ENCODE peak calls at places on chromosomes 7 and 10, in five cellular contexts. One of them, this sample, is unnamed.

GRCh38 chr7:30459591-30460245 is 18.9 kb downstream of the NOD1 start:
- DNase-seq in GM23338: no peak
- DNase-seq in RWPE1: peak
- DNase-seq in pancreas: no peak
- DNase-seq in uterus: peak
- DNase-seq in this sample: no peak

GRCh38 chr7:92768501-92769360 is 67.6 kb downstream of the CDK6 start:
- DNase-seq in uterus: no peak
- DNase-seq in pancreas: no peak
- DNase-seq in GM23338: peak
- DNase-seq in RWPE1: no peak
- DNase-seq in this sample: no peak

GRCh38 chr7:11648980-11649379 is 183.0 kb downstream of the THSD7A start:
- DNase-seq in RWPE1: no peak
- DNase-seq in pancreas: no peak
- DNase-seq in uterus: no peak
- DNase-seq in GM23338: no peak
- DNase-seq in this sample: no peak

GRCh38 chr10:59257224-59257623 is 80.8 kb downstream of the PHYHIPL start:
- DNase-seq in RWPE1: no peak
- DNase-seq in uterus: no peak
- DNase-seq in pancreas: no peak
- DNase-seq in GM23338: no peak
- DNase-seq in this sample: no peak

GRCh38 chr7:74267756-74268565 is 13.8 kb upstream of the RFC2 start:
- DNase-seq in RWPE1: no peak
- DNase-seq in uterus: no peak
- DNase-seq in GM23338: no peak
- DNase-seq in pancreas: no peak
- DNase-seq in this sample: no peak

GRCh38 chr7:43808410-43808809 is 49.9 kb downstream of the BLVRA start:
- DNase-seq in uterus: no peak
- DNase-seq in pancreas: no peak
- DNase-seq in GM23338: no peak
- DNase-seq in RWPE1: no peak
- DNase-seq in this sample: no peak

GRCh38 chr10:61899997-61900828 is 1.3 kb upstream of the ARID5B start:
- DNase-seq in pancreas: no peak
- DNase-seq in RWPE1: peak
- DNase-seq in GM23338: peak
- DNase-seq in uterus: peak
- DNase-seq in this sample: peak

GRCh38 chr10:132429281-132430230 is 32.6 kb downstream of the PWWP2B start:
- DNase-seq in pancreas: no peak
- DNase-seq in RWPE1: no peak
- DNase-seq in GM23338: no peak
- DNase-seq in uterus: no peak
- DNase-seq in this sample: no peak

GRCh38 chr7:93146036-93146435 is 2.1 kb downstream of the SAMD9L start:
- DNase-seq in pancreas: no peak
- DNase-seq in RWPE1: no peak
- DNase-seq in GM23338: peak
- DNase-seq in uterus: no peak
- DNase-seq in this sample: no peak

GRCh38 chr10:132837905-132838304 is 52.0 kb upstream of the NKX6-2 start:
- DNase-seq in GM23338: no peak
- DNase-seq in uterus: no peak
- DNase-seq in pancreas: peak
- DNase-seq in RWPE1: no peak
- DNase-seq in this sample: no peak

GRCh38 chr10:130136214-130137076 is at the start of gene GLRX3:
- DNase-seq in RWPE1: peak
- DNase-seq in pancreas: peak
- DNase-seq in GM23338: peak
- DNase-seq in uterus: peak
- DNase-seq in this sample: peak

GRCh38 chr10:126235091-126235978 is 152.9 kb downstream of the ADAM12 start:
- DNase-seq in GM23338: no peak
- DNase-seq in pancreas: no peak
- DNase-seq in RWPE1: no peak
- DNase-seq in uterus: no peak
- DNase-seq in this sample: no peak

GRCh38 chr10:79025113-79025832 is 43.5 kb upstream of the ZMIZ1 start:
- DNase-seq in RWPE1: no peak
- DNase-seq in GM23338: no peak
- DNase-seq in pancreas: peak
- DNase-seq in uterus: no peak
- DNase-seq in this sample: no peak

GRCh38 chr7:98186452-98187137 is 24.6 kb upstream of the BHLHA15 start:
- DNase-seq in RWPE1: no peak
- DNase-seq in GM23338: no peak
- DNase-seq in uterus: no peak
- DNase-seq in pancreas: no peak
- DNase-seq in this sample: no peak

GRCh38 chr7:79340212-79340611 is 113.3 kb downstream of the MAGI2 start:
- DNase-seq in RWPE1: no peak
- DNase-seq in pancreas: no peak
- DNase-seq in GM23338: no peak
- DNase-seq in uterus: no peak
- DNase-seq in this sample: no peak

GRCh38 chr7:25672476-25672875 is 444.2 kb upstream of the NPVF start:
- DNase-seq in uterus: no peak
- DNase-seq in pancreas: no peak
- DNase-seq in RWPE1: no peak
- DNase-seq in GM23338: no peak
- DNase-seq in this sample: no peak

GRCh38 chr7:140625908-140626868 is 14.4 kb downstream of the DENND2A start:
- DNase-seq in GM23338: peak
- DNase-seq in RWPE1: peak
- DNase-seq in uterus: peak
- DNase-seq in pancreas: peak
- DNase-seq in this sample: no peak

GRCh38 chr10:89783406-89783805 is 82.0 kb downstream of the KIF20B start:
- DNase-seq in RWPE1: no peak
- DNase-seq in GM23338: no peak
- DNase-seq in uterus: no peak
- DNase-seq in pancreas: no peak
- DNase-seq in this sample: no peak

GRCh38 chr10:44035474-44036197 is 349.3 kb downstream of the CXCL12 start:
- DNase-seq in RWPE1: no peak
- DNase-seq in GM23338: no peak
- DNase-seq in pancreas: no peak
- DNase-seq in uterus: no peak
- DNase-seq in this sample: no peak

GRCh38 chr7:114933665-114934064 is 11.8 kb downstream of the MDFIC start:
- DNase-seq in pancreas: no peak
- DNase-seq in uterus: no peak
- DNase-seq in GM23338: no peak
- DNase-seq in RWPE1: no peak
- DNase-seq in this sample: no peak

GRCh38 chr7:111486472-111487142 is 75.7 kb downstream of the IMMP2L start:
- DNase-seq in uterus: no peak
- DNase-seq in pancreas: no peak
- DNase-seq in GM23338: peak
- DNase-seq in RWPE1: peak
- DNase-seq in this sample: peak

GRCh38 chr10:132641401-132641800 is 103.8 kb downstream of the INPP5A start:
- DNase-seq in RWPE1: no peak
- DNase-seq in GM23338: no peak
- DNase-seq in pancreas: peak
- DNase-seq in uterus: no peak
- DNase-seq in this sample: no peak

GRCh38 chr10:15227611-15228372 is 59.3 kb upstream of the NMT2 start:
- DNase-seq in GM23338: no peak
- DNase-seq in pancreas: no peak
- DNase-seq in RWPE1: no peak
- DNase-seq in uterus: no peak
- DNase-seq in this sample: no peak
- H3K27ac ChIP-seq in GM23338: no peak
- H3K27ac ChIP-seq in pancreas: no peak
- H3K27ac ChIP-seq in RWPE1: no peak
- H3K27ac ChIP-seq in uterus: no peak
- H3K27ac ChIP-seq in this sample: no peak

GRCh38 chr10:23341004-23341403 is 3.6 kb downstream of the C10orf67 start:
- DNase-seq in uterus: no peak
- DNase-seq in pancreas: no peak
- DNase-seq in GM23338: no peak
- DNase-seq in RWPE1: no peak
- DNase-seq in this sample: no peak

GRCh38 chr10:23343591-23344225 is 889 bp downstream of the C10orf67 start:
- DNase-seq in uterus: peak
- DNase-seq in pancreas: peak
- DNase-seq in RWPE1: peak
- DNase-seq in GM23338: peak
- DNase-seq in this sample: no peak

GRCh38 chr10:23344251-23344841 is at the start of gene C10orf67:
- DNase-seq in pancreas: peak
- DNase-seq in RWPE1: peak
- DNase-seq in uterus: peak
- DNase-seq in GM23338: peak
- DNase-seq in this sample: peak

GRCh38 chr10:23342213-23342884 is 2.2 kb downstream of the C10orf67 start:
- DNase-seq in pancreas: no peak
- DNase-seq in RWPE1: no peak
- DNase-seq in uterus: no peak
- DNase-seq in GM23338: no peak
- DNase-seq in this sample: no peak

DNA sequence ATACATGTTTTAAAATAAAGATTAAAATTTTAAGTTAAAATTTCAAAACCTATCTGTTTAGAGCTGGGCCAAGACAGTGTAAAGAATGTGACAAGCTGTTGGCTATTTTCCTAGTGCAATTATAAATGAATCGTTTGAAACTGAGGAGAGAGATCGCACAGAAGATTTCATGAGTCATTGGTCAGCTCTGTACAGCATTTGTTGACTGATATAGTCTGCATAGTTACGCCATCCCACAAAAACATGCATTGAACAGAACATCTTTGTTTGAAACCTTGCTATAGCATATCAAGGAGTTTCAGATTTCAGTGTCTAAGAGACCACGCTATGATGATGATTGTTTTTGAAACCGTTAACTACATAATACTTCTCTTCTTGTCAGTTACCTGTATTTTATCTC is 1.3 kb upstream of the C10orf67 start:
- DNase-seq in RWPE1: peak
- DNase-seq in GM23338: no peak
- DNase-seq in uterus: no peak
- DNase-seq in pancreas: no peak
- DNase-seq in this sample: no peak
- H3K27ac ChIP-seq in RWPE1: no peak
- H3K27ac ChIP-seq in GM23338: no peak
- H3K27ac ChIP-seq in uterus: no peak
- H3K27ac ChIP-seq in pancreas: no peak
- H3K27ac ChIP-seq in this sample: no peak

GRCh38 chr7:105678811-105679495 is 97.7 kb upstream of the EFCAB10 start:
- DNase-seq in RWPE1: peak
- DNase-seq in pancreas: peak
- DNase-seq in GM23338: peak
- DNase-seq in uterus: peak
- DNase-seq in this sample: no peak

GRCh38 chr7:105680505-105681187 is 99.4 kb upstream of the EFCAB10 start:
- DNase-seq in GM23338: no peak
- DNase-seq in pancreas: no peak
- DNase-seq in uterus: peak
- DNase-seq in RWPE1: no peak
- DNase-seq in this sample: no peak

GRCh38 chr7:105675873-105676484 is 94.7 kb upstream of the EFCAB10 start:
- DNase-seq in GM23338: no peak
- DNase-seq in uterus: no peak
- DNase-seq in RWPE1: no peak
- DNase-seq in pancreas: no peak
- DNase-seq in this sample: no peak

GRCh38 chr7:105677395-105677701 is 96.1 kb upstream of the EFCAB10 start:
- DNase-seq in RWPE1: no peak
- DNase-seq in uterus: no peak
- DNase-seq in GM23338: no peak
- DNase-seq in pancreas: no peak
- DNase-seq in this sample: no peak

DNA sequence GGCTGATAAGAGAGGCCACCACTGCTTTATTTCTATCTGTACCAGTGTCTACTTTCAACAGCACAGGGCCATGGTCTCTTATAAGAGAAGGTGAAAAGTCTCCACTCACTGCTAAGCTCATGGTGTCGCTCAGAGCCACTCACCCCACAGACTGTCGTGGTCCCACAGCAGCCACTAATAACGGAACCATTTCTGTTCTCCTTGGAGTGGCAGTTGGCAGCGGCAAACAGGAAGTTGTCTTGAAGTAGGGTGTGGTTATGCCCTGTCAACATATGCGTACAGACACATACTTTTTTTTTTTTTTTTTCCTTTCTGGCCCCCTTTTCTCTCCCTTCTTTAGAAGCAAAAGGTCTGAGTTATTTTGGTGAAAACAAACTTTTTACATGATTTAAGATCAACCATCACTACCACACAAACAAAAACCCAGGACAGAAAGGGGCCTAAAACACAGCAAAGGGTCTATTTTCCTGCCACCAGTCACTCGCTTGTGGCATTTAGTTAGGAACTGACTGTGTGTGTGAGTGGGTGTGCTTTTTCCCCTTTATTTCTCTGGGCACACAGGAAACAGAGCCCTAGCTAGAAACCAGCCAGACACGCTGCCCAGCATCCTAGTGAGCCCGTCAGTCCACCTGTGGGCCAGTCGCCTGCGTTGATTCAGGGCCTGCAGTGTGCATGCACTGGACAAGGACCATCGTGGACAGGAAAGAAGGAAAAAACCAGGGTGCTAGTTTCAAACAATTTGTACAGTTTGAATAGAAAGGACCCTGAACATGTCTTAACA is 96.7 kb upstream of the EFCAB10 start:
- DNase-seq in uterus: no peak
- DNase-seq in GM23338: no peak
- DNase-seq in RWPE1: no peak
- DNase-seq in pancreas: no peak
- DNase-seq in this sample: peak
- H3K27ac ChIP-seq in uterus: peak
- H3K27ac ChIP-seq in GM23338: peak
- H3K27ac ChIP-seq in RWPE1: peak
- H3K27ac ChIP-seq in pancreas: no peak
- H3K27ac ChIP-seq in this sample: peak

GRCh38 chr7:100566018-100566531 is 7.6 kb downstream of the SAP25 start:
- DNase-seq in GM23338: no peak
- DNase-seq in RWPE1: no peak
- DNase-seq in pancreas: no peak
- DNase-seq in uterus: no peak
- DNase-seq in this sample: no peak

GRCh38 chr7:100568176-100568935 is 5.3 kb downstream of the SAP25 start:
- DNase-seq in GM23338: no peak
- DNase-seq in uterus: no peak
- DNase-seq in pancreas: no peak
- DNase-seq in RWPE1: no peak
- DNase-seq in this sample: no peak

GRCh38 chr7:100567751-100568175 is 5.9 kb downstream of the SAP25 start:
- DNase-seq in uterus: no peak
- DNase-seq in pancreas: no peak
- DNase-seq in RWPE1: no peak
- DNase-seq in GM23338: peak
- DNase-seq in this sample: no peak

GRCh38 chr7:100568936-100569844 is 4.5 kb downstream of the SAP25 start:
- DNase-seq in pancreas: no peak
- DNase-seq in RWPE1: no peak
- DNase-seq in uterus: peak
- DNase-seq in GM23338: peak
- DNase-seq in this sample: peak

GRCh38 chr7:100567045-100567730 is 6.5 kb downstream of the SAP25 start:
- DNase-seq in pancreas: peak
- DNase-seq in GM23338: no peak
- DNase-seq in uterus: no peak
- DNase-seq in RWPE1: no peak
- DNase-seq in this sample: no peak
- H3K27ac ChIP-seq in pancreas: peak
- H3K27ac ChIP-seq in GM23338: no peak
- H3K27ac ChIP-seq in uterus: peak
- H3K27ac ChIP-seq in RWPE1: peak
- H3K27ac ChIP-seq in this sample: peak